ENCODE peak calls at places on chromosome 3, in nine cellular contexts. N is activated B cell treated with CpG ODN at 0.5 μM for 24 hours; Y is fibroblast of mammary gland; Q is amniotic stem cell; E is GM06990; O is activated naive CD4-positive, alpha-beta T cell treated with Interleukin-2 at 50 U/mL for 16 hours; C is NCI-H1930; I is heart left ventricle; T is hepatocyte. U is an unnamed sample.

GRCh38 chr3:50912746-50913145 is 238.0 kb downstream of the DOCK3 start:
- DNase-seq in E (no peak), Y (no peak), Q (no peak), C (no peak), I (no peak), O (no peak), N (no peak), T (no peak), U (no peak)

GRCh38 chr3:11581237-11582122 is 62.2 kb downstream of the VGLL4 start:
- DNase-seq in N (no peak), T (no peak), C (no peak), I (no peak), O (no peak), E (no peak), Q (no peak), Y (no peak), U (no peak)

GRCh38 chr3:3577823-3578222 is 221.4 kb upstream of the LRRN1 start:
- DNase-seq in C (no peak), Q (no peak), E (no peak), T (no peak), Y (no peak), N (no peak), O (no peak), I (no peak), U (no peak)

GRCh38 chr3:129633751-129634481 is 27.4 kb upstream of the PLXND1 start:
- DNase-seq in O (no peak), Y (no peak), T (no peak), N (no peak), C (no peak), I (no peak), E (no peak), Q (no peak), U (no peak)

GRCh38 chr3:59327324-59327939 is 277.6 kb upstream of the CFAP20DC start:
- DNase-seq in O (no peak), C (no peak), Y (peak), I (no peak), T (no peak), E (no peak), Q (no peak), N (no peak), U (no peak)

GRCh38 chr3:179375091-179375999 is 27.8 kb downstream of the MFN1 start:
- DNase-seq in T (no peak), E (no peak), I (no peak), N (no peak), C (no peak), Y (no peak), O (no peak), Q (no peak), U (no peak)

GRCh38 chr3:129481783-129482332 is 41.8 kb downstream of the IFT122 start:
- DNase-seq in Y (peak), O (peak), N (no peak), Q (no peak), I (peak), C (no peak), E (no peak), T (no peak), U (no peak)

GRCh38 chr3:40990062-40990456 is 209.2 kb upstream of the CTNNB1 start:
- DNase-seq in C (no peak), I (no peak), E (no peak), T (no peak), O (no peak), Y (peak), Q (no peak), N (no peak), U (no peak)

GRCh38 chr3:128324911-128325592 is 141.6 kb downstream of the DNAJB8 start:
- DNase-seq in Q (no peak), T (no peak), O (no peak), N (no peak), C (no peak), I (no peak), Y (no peak), E (no peak), U (no peak)

GRCh38 chr3:78314327-78314726 is 1274.4 kb downstream of the ROBO2 start:
- DNase-seq in I (no peak), T (no peak), Q (no peak), O (no peak), Y (no peak), N (no peak), C (peak), E (no peak), U (no peak)

GRCh38 chr3:20288050-20288449 is 102.0 kb upstream of the SGO1 start:
- DNase-seq in O (no peak), T (no peak), C (no peak), N (no peak), I (no peak), Q (no peak), Y (no peak), E (no peak), U (no peak)

GRCh38 chr3:9884555-9885165 is 4.6 kb upstream of the CIDEC start:
- DNase-seq in E (no peak), N (no peak), Y (peak), Q (peak), O (no peak), I (no peak), T (peak), C (no peak), U (no peak)

GRCh38 chr3:14398801-14399114 is 3.6 kb upstream of the SLC6A6 start:
- DNase-seq in T (no peak), Q (no peak), E (no peak), I (no peak), C (no peak), Y (no peak), O (no peak), N (no peak), U (no peak)

GRCh38 chr3:42099020-42099765 is 8.0 kb downstream of the TRAK1 start:
- DNase-seq in T (no peak), I (no peak), C (no peak), N (no peak), Q (no peak), Y (no peak), E (no peak), O (no peak), U (no peak)

GRCh38 chr3:127881586-127881985 is 33.4 kb upstream of the KBTBD12 start:
- DNase-seq in Y (no peak), N (no peak), T (no peak), O (no peak), C (no peak), E (no peak), Q (no peak), I (no peak), U (no peak)

GRCh38 chr3:155805204-155805801 is 775 bp downstream of the C3orf33 start:
- DNase-seq in N (no peak), O (no peak), I (no peak), E (no peak), C (no peak), Y (peak), T (no peak), Q (no peak), U (no peak)

GRCh38 chr3:32175607-32176197 is 62.8 kb upstream of the CMTM8 start:
- DNase-seq in N (no peak), E (no peak), C (peak), Q (peak), T (peak), Y (peak), I (peak), O (peak), U (no peak)

GRCh38 chr3:158727499-158728377 is 4.5 kb downstream of the RARRES1 start:
- DNase-seq in N (no peak), Y (peak), T (peak), I (peak), O (peak), C (peak), Q (peak), E (peak), U (no peak)

GRCh38 chr3:81910244-81910852 is 148.9 kb upstream of the GBE1 start:
- DNase-seq in Q (peak), Y (peak), E (no peak), O (no peak), I (peak), N (no peak), C (no peak), T (peak), U (no peak)

GRCh38 chr3:154799801-154800200 is 280.3 kb upstream of the MME start:
- DNase-seq in C (no peak), Y (peak), N (no peak), I (no peak), O (no peak), Q (no peak), T (no peak), E (no peak), U (no peak)

GRCh38 chr3:157127831-157128767 is 31.8 kb downstream of the CCNL1 start:
- DNase-seq in I (no peak), Q (peak), C (no peak), N (no peak), E (no peak), O (peak), T (peak), Y (peak), U (peak)

GRCh38 chr3:100089802-100090668 is 24.3 kb downstream of the FILIP1L start:
- DNase-seq in T (peak), E (no peak), Y (peak), C (no peak), I (peak), O (peak), N (no peak), Q (peak), U (no peak)

GRCh38 chr3:38370149-38370548 is 23.6 kb downstream of the XYLB start:
- DNase-seq in Y (no peak), E (no peak), N (no peak), I (no peak), Q (no peak), O (no peak), C (no peak), T (no peak), U (no peak)

GRCh38 chr3:87336761-87337160 is 60.4 kb upstream of the POU1F1 start:
- DNase-seq in I (no peak), Q (no peak), N (no peak), E (no peak), T (no peak), C (no peak), Y (no peak), O (no peak), U (no peak)

GRCh38 chr3:98651766-98652077 is 58.3 kb upstream of the CPOX start:
- DNase-seq in N (no peak), Q (no peak), I (no peak), O (no peak), T (no peak), Y (no peak), C (no peak), E (no peak), U (no peak)

GRCh38 chr3:64049136-64049535 is 25.8 kb upstream of the PSMD6 start:
- DNase-seq in I (no peak), Y (peak), C (no peak), T (no peak), N (no peak), Q (no peak), E (no peak), O (no peak), U (no peak)

GRCh38 chr3:71258116-71258515 is 325.4 kb downstream of the FOXP1 start:
- DNase-seq in Y (peak), I (no peak), T (peak), N (no peak), E (no peak), Q (peak), O (no peak), C (no peak), U (no peak)

GRCh38 chr3:123335007-123335670 is 113.8 kb downstream of the ADCY5 start:
- DNase-seq in Q (no peak), N (no peak), Y (no peak), I (no peak), T (no peak), O (no peak), E (no peak), C (no peak), U (no peak)

GRCh38 chr3:150761831-150762661 is 923 bp downstream of the SIAH2 start:
- DNase-seq in E (peak), N (peak), Y (peak), I (peak), Q (peak), T (peak), C (no peak), O (peak), U (peak)

GRCh38 chr3:140276698-140277097 is 341.7 kb downstream of the CLSTN2 start:
- DNase-seq in N (no peak), E (no peak), O (no peak), C (no peak), Q (no peak), Y (peak), I (no peak), T (peak), U (peak)

GRCh38 chr3:101675709-101676218 is 1.2 kb downstream of the ZBTB11 start:
- DNase-seq in O (no peak), C (no peak), T (peak), Q (no peak), N (no peak), Y (no peak), I (peak), E (no peak), U (no peak)

GRCh38 chr3:52052831-52053306 is 3.5 kb downstream of the DUSP7 start:
- DNase-seq in I (peak), O (peak), T (peak), N (peak), Y (peak), C (no peak), E (peak), Q (peak), U (no peak)

GRCh38 chr3:149536429-149536828 is 61.9 kb downstream of the TM4SF4 start:
- DNase-seq in O (no peak), C (no peak), Y (no peak), E (no peak), Q (no peak), N (no peak), I (peak), T (peak), U (no peak)

GRCh38 chr3:149879872-149880271 is 66.9 kb downstream of the RNF13 start:
- DNase-seq in N (no peak), C (no peak), Q (peak), Y (peak), T (peak), I (peak), O (peak), E (no peak), U (no peak)

GRCh38 chr3:35739181-35739809 is 100.0 kb downstream of the ARPP21 start:
- DNase-seq in C (no peak), I (no peak), Q (no peak), Y (no peak), O (no peak), E (no peak), T (no peak), N (no peak), U (no peak)

U was measured in NCI-H187.